ENCODE peak calls at places on chromosome 20, in seven cellular contexts. S is neural crest cell, F is uterus, M is brain microvascular endothelial cell, N is osteocyte, H is HFFc6, V is H9. C is an unnamed sample.

GRCh38 chr20:45282700-45283528 is 23.7 kb upstream of the RBPJL start:
- DNase-seq in S (no peak), F (no peak), M (no peak), N (no peak), H (no peak), V (no peak), C (no peak)

GRCh38 chr20:33839591-33839990 is 28.4 kb downstream of the CHMP4B start:
- DNase-seq in S (no peak), F (no peak), M (no peak), N (no peak), H (no peak), V (no peak), C (no peak)

GRCh38 chr20:62155428-62156253 is 12.1 kb downstream of the SS18L1 start:
- DNase-seq in S (no peak), F (no peak), M (no peak), N (no peak), H (peak), V (peak), C (no peak)

GRCh38 chr20:61454053-61454452 is 202.0 kb downstream of the CDH4 start:
- DNase-seq in S (no peak), F (no peak), M (no peak), N (peak), H (no peak), V (no peak), C (no peak)

GRCh38 chr20:58130156-58130555 is 98.3 kb downstream of the ANKRD60 start:
- DNase-seq in S (no peak), F (peak), M (no peak), N (no peak), H (no peak), V (no peak), C (no peak)

GRCh38 chr20:62551408-62552323 is 75.9 kb upstream of the GATA5 start:
- DNase-seq in S (no peak), F (no peak), M (no peak), N (no peak), H (no peak), V (peak), C (no peak)

GRCh38 chr20:48919882-48920526 is 1.5 kb upstream of the ARFGEF2 start:
- DNase-seq in S (no peak), F (no peak), M (no peak), N (no peak), H (no peak), V (no peak), C (peak)

GRCh38 chr20:991850-992249 is 10.3 kb downstream of the RSPO4 start:
- DNase-seq in S (no peak), F (no peak), M (no peak), N (no peak), H (no peak), V (peak), C (no peak)

GRCh38 chr20:37267684-37268313 is 6.2 kb upstream of the GHRH start:
- DNase-seq in S (peak), F (no peak), M (no peak), N (no peak), H (no peak), V (peak), C (no peak)

GRCh38 chr20:62159835-62160234 is 16.3 kb downstream of the SS18L1 start:
- DNase-seq in S (no peak), F (no peak), M (no peak), N (no peak), H (peak), V (no peak), C (no peak)

GRCh38 chr20:17627101-17627950 is 54.7 kb downstream of the RRBP1 start:
- DNase-seq in S (no peak), F (no peak), M (no peak), N (no peak), H (no peak), V (no peak), C (peak)

GRCh38 chr20:62483613-62484468 is 8.0 kb upstream of the GATA5 start:
- DNase-seq in S (no peak), F (no peak), M (no peak), N (no peak), H (no peak), V (no peak), C (no peak)

GRCh38 chr20:58649288-58650180 is 1.5 kb upstream of the STX16 start:
- DNase-seq in S (no peak), F (no peak), M (no peak), N (peak), H (no peak), V (no peak), C (peak)

GRCh38 chr20:59221049-59221748 is 57.6 kb downstream of the ZNF831 start:
- DNase-seq in S (no peak), F (no peak), M (no peak), N (no peak), H (no peak), V (peak), C (no peak)

GRCh38 chr20:29301624-29302259 is 1955.7 kb upstream of the DEFB115 start:
- DNase-seq in S (no peak), F (no peak), M (no peak), N (no peak), H (no peak), V (no peak), C (no peak)

GRCh38 chr20:63103402-63104311 is 96.9 kb upstream of the BHLHE23 start:
- DNase-seq in S (no peak), F (no peak), M (no peak), N (no peak), H (no peak), V (no peak), C (peak)

GRCh38 chr20:44642203-44643153 is 9.0 kb downstream of the ADA start:
- DNase-seq in S (no peak), F (peak), M (peak), N (no peak), H (peak), V (peak), C (no peak)

GRCh38 chr20:45833883-45834796 is 541 bp downstream of the SNX21 start:
- DNase-seq in S (peak), F (peak), M (no peak), N (peak), H (no peak), V (peak), C (peak)

GRCh38 chr20:50982372-50982771 is 23.8 kb downstream of the MOCS3 start:
- DNase-seq in S (no peak), F (no peak), M (peak), N (no peak), H (peak), V (no peak), C (no peak)

GRCh38 chr20:35238170-35238569 is 11.7 kb downstream of the MMP24 start:
- DNase-seq in S (no peak), F (no peak), M (no peak), N (no peak), H (no peak), V (no peak), C (no peak)

GRCh38 chr20:32635764-32636163 is 38.0 kb downstream of the C20orf203 start:
- DNase-seq in S (no peak), F (no peak), M (peak), N (no peak), H (no peak), V (no peak), C (peak)

GRCh38 chr20:19423892-19424620 is 211.6 kb downstream of the SLC24A3 start:
- DNase-seq in S (no peak), F (no peak), M (no peak), N (no peak), H (no peak), V (no peak), C (no peak)

GRCh38 chr20:17646901-17647301 is 35.1 kb downstream of the RRBP1 start:
- DNase-seq in S (no peak), F (no peak), M (no peak), N (no peak), H (no peak), V (no peak), C (peak)

GRCh38 chr20:44790994-44791393 is 19.4 kb downstream of the RIMS4 start:
- DNase-seq in S (no peak), F (no peak), M (no peak), N (no peak), H (no peak), V (no peak), C (no peak)

GRCh38 chr20:38563802-38564431 is 17.1 kb upstream of the ADIG start:
- DNase-seq in S (no peak), F (no peak), M (no peak), N (no peak), H (no peak), V (no peak), C (no peak)

GRCh38 chr20:63007722-63008488 is 1.1 kb upstream of the BHLHE23 start:
- DNase-seq in S (no peak), F (no peak), M (no peak), N (no peak), H (no peak), V (no peak), C (peak)

GRCh38 chr20:31569163-31570020 is 35.7 kb upstream of the ID1 start:
- DNase-seq in S (peak), F (peak), M (no peak), N (no peak), H (peak), V (peak), C (peak)

GRCh38 chr20:38083338-38084048 is 49.9 kb downstream of the RPRD1B start:
- DNase-seq in S (no peak), F (no peak), M (peak), N (no peak), H (no peak), V (no peak), C (no peak)

GRCh38 chr20:8842525-8842924 is 226.4 kb upstream of the PLCB4 start:
- DNase-seq in S (no peak), F (no peak), M (no peak), N (no peak), H (no peak), V (no peak), C (no peak)

GRCh38 chr20:9279905-9280304 is 211.0 kb downstream of the PLCB4 start:
- DNase-seq in S (no peak), F (no peak), M (no peak), N (no peak), H (no peak), V (no peak), C (no peak)

GRCh38 chr20:38178065-38178471 is 13.0 kb upstream of the TGM2 start:
- DNase-seq in S (no peak), F (no peak), M (no peak), N (no peak), H (no peak), V (no peak), C (no peak)

GRCh38 chr20:45020236-45020886 is 54.0 kb downstream of the STK4 start:
- DNase-seq in S (no peak), F (no peak), M (no peak), N (no peak), H (no peak), V (no peak), C (no peak)

GRCh38 chr20:47102629-47103028 is 208.0 kb downstream of the EYA2 start:
- DNase-seq in S (no peak), F (no peak), M (no peak), N (peak), H (no peak), V (no peak), C (peak)

DNA sequence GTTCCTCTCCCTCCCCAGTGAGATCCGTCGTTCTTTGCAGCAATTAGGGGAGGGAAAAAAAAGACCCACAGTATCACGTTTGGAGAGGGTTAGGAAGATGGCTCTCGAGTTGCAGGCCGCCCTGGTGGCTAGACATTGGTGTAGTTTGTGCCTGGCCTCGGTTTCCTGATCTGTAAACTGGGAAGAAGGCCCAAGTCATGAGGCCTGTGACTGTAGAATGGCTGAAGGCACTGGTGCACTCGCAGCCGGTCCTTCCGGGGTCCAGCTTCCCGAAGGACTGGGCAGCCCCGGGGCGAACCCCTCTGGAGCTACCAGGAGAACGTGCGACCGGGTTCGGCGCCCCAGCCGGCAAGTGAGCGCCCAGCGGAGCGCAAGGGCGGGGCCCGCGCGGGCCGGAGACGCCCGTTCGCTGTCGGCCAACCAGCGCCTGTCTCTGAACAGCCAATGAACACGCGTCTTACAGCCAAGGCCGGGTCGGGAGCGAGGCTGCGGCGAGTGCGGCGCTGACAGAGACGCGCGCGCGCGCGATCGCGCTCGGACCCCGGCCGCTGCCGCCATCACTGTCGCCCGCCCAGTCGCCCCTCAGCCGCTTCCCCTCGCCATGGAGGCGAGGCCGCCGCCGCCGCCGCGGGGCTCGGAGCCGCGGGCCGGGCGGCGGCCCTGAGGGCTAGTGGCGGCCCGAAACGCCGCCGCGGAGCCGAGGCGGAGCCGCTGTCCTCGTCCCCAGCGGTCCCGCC is at the start of gene PTPRA:
- DNase-seq in S (peak), F (peak), M (peak), N (peak), H (peak), V (peak), C (peak)
- TF ChIP-seq CTCF in S (peak), F (no peak), M (peak), N (no peak), H (no peak), V (no peak), C (no peak)

DNA sequence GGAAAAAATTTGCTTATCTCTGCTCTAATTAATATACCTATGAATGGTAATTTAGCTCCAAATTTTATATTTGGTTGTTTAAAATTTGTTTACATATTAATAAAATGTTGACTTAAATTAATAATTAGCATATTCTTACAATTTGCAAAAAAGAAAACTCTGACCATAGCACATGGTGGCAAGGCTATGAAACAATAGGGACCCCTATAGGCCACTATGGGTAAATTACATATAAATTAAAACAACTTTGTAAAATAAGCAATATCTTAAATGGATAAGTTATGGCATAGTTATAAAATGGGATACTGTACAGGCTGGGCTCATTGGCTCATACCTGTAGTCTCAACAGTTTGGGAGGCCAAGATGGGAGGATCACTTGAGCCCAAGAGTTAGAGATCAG is 76.0 kb downstream of the MKKS start:
- DNase-seq in S (no peak), F (no peak), M (no peak), N (no peak), H (no peak), V (no peak), C (no peak)
- TF ChIP-seq CTCF in S (peak), F (no peak), M (peak), N (peak), H (peak), V (peak), C (peak)

GRCh38 chr20:23639490-23639958 is 1.8 kb upstream of the CST3 start:
- DNase-seq in S (no peak), F (no peak), M (no peak), N (peak), H (no peak), V (no peak), C (no peak)
- TF ChIP-seq CTCF in S (no peak), F (no peak), M (no peak), N (no peak), H (no peak), V (no peak), C (no peak)

GRCh38 chr20:2387580-2387979 is 6.9 kb downstream of the TGM6 start:
- DNase-seq in S (no peak), F (no peak), M (no peak), N (no peak), H (no peak), V (no peak), C (no peak)
- TF ChIP-seq CTCF in S (no peak), F (no peak), M (no peak), N (no peak), H (peak), V (peak), C (peak)

GRCh38 chr20:43331911-43332310 is 125.8 kb upstream of the SRSF6 start:
- DNase-seq in S (no peak), F (no peak), M (no peak), N (no peak), H (no peak), V (no peak), C (no peak)
- TF ChIP-seq CTCF in S (no peak), F (no peak), M (no peak), N (no peak), H (no peak), V (no peak), C (no peak)

GRCh38 chr20:52783769-52784168 is 188.4 kb upstream of the TSHZ2 start:
- DNase-seq in S (no peak), F (no peak), M (no peak), N (no peak), H (no peak), V (peak), C (peak)
- TF ChIP-seq CTCF in S (peak), F (no peak), M (no peak), N (no peak), H (peak), V (peak), C (peak)

C was measured in glutamatergic neuron.